ENCODE peak calls at places on chromosomes 7 and 10, in four cellular contexts. O is CD8-positive, alpha-beta memory T cell; S is H9; U is left lung. I is an unnamed sample. For H3K9me3 and H3K4me1, the result is how much of the 10 kb centered on the place peaks cover.

GRCh38 chr10:68334672-68335467 is 2.1 kb upstream of the PBLD start:
- DNase-seq in O (no peak), S (no peak), U (no peak), I (no peak)

GRCh38 chr10:29957887-29958330 is 101.5 kb downstream of the JCAD start:
- DNase-seq in O (no peak), S (no peak), U (peak), I (no peak)

GRCh38 chr7:128459394-128459878 is 3.8 kb downstream of the HILPDA start:
- DNase-seq in O (peak), S (peak), U (no peak), I (no peak)

GRCh38 chr7:25805027-25805687 is 346.8 kb upstream of the NFE2L3 start:
- DNase-seq in O (no peak), S (no peak), U (no peak), I (no peak)

GRCh38 chr7:36157506-36158320 is 4.7 kb downstream of the EEPD1 start:
- DNase-seq in O (no peak), S (no peak), U (no peak), I (no peak)

GRCh38 chr10:123635131-123635530 is 31.0 kb upstream of the GPR26 start:
- DNase-seq in O (no peak), S (no peak), U (no peak), I (no peak)

GRCh38 chr7:3722396-3722846 is 421.4 kb downstream of the SDK1 start:
- DNase-seq in O (no peak), S (peak), U (no peak), I (no peak)

GRCh38 chr10:128065881-128066534 is 60.2 kb downstream of the MKI67 start:
- DNase-seq in O (no peak), S (no peak), U (no peak), I (peak)

GRCh38 chr7:1975581-1975980 is 257.2 kb downstream of the MAD1L1 start:
- DNase-seq in O (no peak), S (no peak), U (peak), I (peak)

GRCh38 chr10:12235116-12235694 is 39.2 kb downstream of the CDC123 start:
- DNase-seq in O (no peak), S (no peak), U (no peak), I (no peak)

GRCh38 chr7:100008525-100008924 is 6.9 kb upstream of the ZKSCAN1 start:
- DNase-seq in O (no peak), S (no peak), U (peak), I (no peak)

GRCh38 chr10:4194231-4194630 is 409.2 kb upstream of the KLF6 start:
- DNase-seq in O (no peak), S (no peak), U (no peak), I (no peak)

GRCh38 chr7:110502893-110503465 is 587.9 kb upstream of the LRRN3 start:
- DNase-seq in O (no peak), S (no peak), U (no peak), I (no peak)

GRCh38 chr7:109552017-109552416 is 982.3 kb downstream of the DNAJB9 start:
- DNase-seq in O (no peak), S (no peak), U (peak), I (no peak)

GRCh38 chr10:84190621-84191020 is 3.7 kb upstream of the CDHR1 start:
- DNase-seq in O (no peak), S (no peak), U (no peak), I (peak)

GRCh38 chr10:117365612-117366011 is 9.6 kb downstream of the PDZD8 start:
- DNase-seq in O (no peak), S (no peak), U (no peak), I (no peak)

GRCh38 chr7:50479743-50480517 is 29.8 kb upstream of the FIGNL1 start:
- DNase-seq in O (no peak), S (no peak), U (no peak), I (no peak)

GRCh38 chr10:71912431-71912830 is 51.8 kb upstream of the CHST3 start:
- DNase-seq in O (no peak), S (no peak), U (no peak), I (no peak)

GRCh38 chr10:18157909-18158308 is 17.7 kb downstream of the CACNB2 start:
- DNase-seq in O (no peak), S (no peak), U (no peak), I (no peak)

GRCh38 chr7:151437163-151437553 is 2.8 kb downstream of the CRYGN start:
- DNase-seq in O (no peak), S (no peak), U (no peak), I (peak)

GRCh38 chr7:85125679-85126078 is 61.2 kb downstream of the SEMA3D start:
- DNase-seq in O (no peak), S (no peak), U (no peak), I (no peak)

GRCh38 chr10:68156373-68157185 is 47.3 kb downstream of the MYPN start:
- DNase-seq in O (peak), S (peak), U (no peak), I (no peak)

GRCh38 chr10:22365233-22365632 is 19.9 kb downstream of the SPAG6 start:
- DNase-seq in O (no peak), S (no peak), U (no peak), I (no peak)

GRCh38 chr10:130927157-130927556 is 384.4 kb downstream of the TCERG1L start:
- DNase-seq in O (no peak), S (no peak), U (no peak), I (no peak)

GRCh38 chr7:81608748-81609382 is 161.0 kb downstream of the HGF start:
- DNase-seq in O (no peak), S (no peak), U (no peak), I (no peak)

GRCh38 chr10:15144788-15145187 is 23.7 kb downstream of the NMT2 start:
- DNase-seq in O (no peak), S (no peak), U (no peak), I (no peak)

GRCh38 chr7:139995034-139995915 is 67.5 kb downstream of the PARP12 start:
- DNase-seq in O (no peak), S (no peak), U (no peak), I (no peak)

GRCh38 chr10:37831495-37832333 is 25.7 kb downstream of the ZNF248 start:
- DNase-seq in O (no peak), S (no peak), U (no peak), I (no peak)

GRCh38 chr10:49056356-49056755 is 59.0 kb downstream of the VSTM4 start:
- DNase-seq in O (no peak), S (no peak), U (no peak), I (no peak)

DNA sequence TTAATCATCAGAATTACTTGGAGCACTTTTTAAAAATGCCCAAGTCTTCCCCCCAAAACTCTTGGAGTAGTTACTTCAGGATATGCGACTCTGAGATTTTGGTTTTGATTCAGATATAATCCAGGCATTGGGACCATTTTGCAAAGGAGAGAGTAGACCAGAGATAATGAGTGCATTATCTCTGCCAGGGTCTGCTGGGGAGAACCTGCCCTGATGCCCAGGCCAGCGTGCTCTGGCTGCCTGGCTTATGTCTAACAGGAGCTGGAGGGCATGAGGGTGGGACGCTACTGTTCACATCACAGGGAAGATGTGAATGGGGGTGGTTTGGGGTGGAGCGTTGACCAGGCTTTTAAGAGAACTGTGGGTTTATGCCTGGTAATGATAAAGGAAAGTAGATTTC is 336.2 kb downstream of the DPP6 start:
- DNase-seq in O (no peak), S (no peak), U (no peak), I (no peak)
- H3K9me3 ChIP-seq in O (under half), S (under half), U (under half), I (under half)

DNA sequence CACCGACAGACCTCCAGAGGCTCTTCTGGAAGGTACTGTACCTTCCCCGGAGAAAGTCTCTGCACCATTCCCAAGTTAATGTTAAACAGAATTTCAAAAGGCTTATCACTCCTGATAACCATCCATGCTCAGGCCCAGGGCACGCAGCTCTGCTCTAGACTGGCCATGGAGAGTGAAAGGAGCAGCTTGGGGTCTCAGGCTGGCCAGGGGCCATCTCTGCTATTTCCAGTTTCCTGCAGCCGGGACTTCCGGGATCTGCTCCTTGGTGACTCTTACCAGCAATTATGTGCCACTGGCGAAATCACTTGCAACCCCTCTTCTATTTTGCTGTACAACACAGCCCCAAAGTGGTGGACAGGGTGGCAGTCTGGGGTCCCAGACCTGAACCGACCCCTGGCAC is 6.0 kb downstream of the CLDN15 start:
- DNase-seq in O (no peak), S (no peak), U (no peak), I (no peak)
- H3K27ac ChIP-seq in O (no peak), S (no peak), U (peak), I (peak)

DNA sequence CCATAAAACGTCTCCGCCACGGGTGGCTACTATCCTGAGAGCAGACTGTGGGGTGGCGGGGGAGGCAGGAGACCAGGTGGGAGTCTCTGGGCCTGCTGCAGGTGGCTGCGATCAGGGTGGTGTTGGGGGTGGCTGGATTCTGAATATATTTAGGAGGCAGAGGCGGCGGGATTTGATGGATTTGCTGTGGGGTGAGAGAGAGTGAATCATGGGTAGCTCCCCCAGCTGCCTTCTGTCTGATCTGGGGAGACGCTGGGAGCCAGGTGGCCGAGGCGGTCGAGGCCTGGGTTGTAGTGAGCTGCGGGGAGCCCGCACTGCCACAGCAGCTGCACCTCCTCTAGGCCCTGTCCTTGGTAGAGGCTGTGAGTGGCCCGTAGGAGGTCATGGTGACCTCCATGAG is 48.2 kb upstream of the PFKFB3 start:
- DNase-seq in O (no peak), S (no peak), U (no peak), I (no peak)
- H3K4me1 ChIP-seq in O (under half), S (under half), U (under half), I (under half)

DNA sequence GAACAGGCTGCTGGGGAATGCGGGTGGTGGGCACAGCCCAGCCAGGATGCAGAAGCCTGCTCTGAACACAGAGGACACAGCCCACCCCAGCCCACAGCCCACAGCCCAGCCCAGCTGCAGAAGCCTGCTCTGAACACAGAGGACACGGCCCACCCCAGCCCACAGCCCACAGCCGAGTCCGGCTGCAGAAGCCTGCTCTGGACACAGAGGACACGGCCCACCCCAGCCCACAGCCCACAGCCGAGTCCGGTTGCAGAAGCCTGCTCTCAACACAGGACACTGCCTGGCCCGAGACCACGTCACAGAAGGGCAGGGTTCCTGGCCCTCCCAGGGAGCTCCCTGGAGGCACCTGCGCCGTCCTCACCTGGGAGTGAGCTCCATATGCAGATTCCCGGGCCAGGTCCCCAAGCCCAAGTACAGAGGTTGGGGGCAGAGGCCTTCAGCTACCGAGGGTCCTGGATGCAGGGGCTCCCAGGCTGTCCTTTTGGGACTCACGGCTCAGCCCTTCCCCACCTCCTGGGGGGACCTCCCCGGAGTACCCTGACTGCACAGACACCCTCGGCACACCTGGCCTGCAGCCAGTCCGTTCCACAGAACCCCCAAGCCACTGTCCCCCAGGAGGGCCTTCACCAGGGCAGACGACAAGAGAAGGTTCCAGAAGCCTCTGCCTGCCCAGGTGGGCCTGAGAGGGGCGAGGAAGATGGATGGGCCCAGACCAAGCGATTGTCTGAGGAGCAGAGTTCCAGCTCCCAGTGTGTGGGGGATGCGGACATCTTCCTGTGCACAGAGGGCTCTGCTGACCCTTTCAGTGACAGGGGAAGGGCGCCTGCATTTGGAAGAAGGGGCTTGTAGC is 23.7 kb upstream of the FOXL3 start:
- DNase-seq in O (no peak), S (no peak), U (peak), I (no peak)
- H3K9me3 ChIP-seq in O (under half), S (under half), U (under half), I (under half)

DNA sequence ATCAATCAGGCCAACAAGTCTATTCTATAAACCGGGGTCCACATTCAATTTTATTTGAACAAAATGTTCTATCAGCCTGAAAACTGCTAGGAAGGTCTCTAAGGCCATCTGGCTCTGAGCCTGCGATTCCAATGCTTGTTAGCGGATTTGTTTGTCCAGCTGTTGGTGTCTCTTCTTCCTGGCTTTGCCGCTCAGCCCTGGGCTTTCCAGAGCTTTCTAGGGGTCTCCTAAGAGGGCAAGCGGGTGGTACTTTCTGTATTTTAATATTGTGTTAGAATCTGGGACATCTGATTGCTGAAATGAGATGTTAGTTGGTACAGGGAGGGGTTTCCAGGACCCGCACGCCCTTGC is 136.6 kb downstream of the VIPR2 start:
- DNase-seq in O (no peak), S (no peak), U (no peak), I (no peak)
- H3K27ac ChIP-seq in O (no peak), S (no peak), U (no peak), I (no peak)